ENCODE peak calls at places on chromosomes 11 and 22, in five cellular contexts. H is H9, U is cardiac muscle cell, I is HCT116, W is HAP-1. E is an unnamed sample.

GRCh38 chr11:114172871-114173444 is 113.4 kb downstream of the ZBTB16 start:
- DNase-seq in I (no peak), H (no peak), W (no peak), U (peak; percentile 51), E (no peak)

GRCh38 chr22:42330953-42331525 is 60.6 kb upstream of the TCF20 start:
- DNase-seq in U (no peak), W (no peak), I (no peak), H (no peak), E (peak; percentile 21)

GRCh38 chr11:76790251-76790650 is 7.1 kb downstream of the TSKU start:
- DNase-seq in W (no peak), H (no peak), U (no peak), I (no peak), E (no peak)

GRCh38 chr22:46595545-46595944 is 24.6 kb upstream of the GRAMD4 start:
- DNase-seq in U (no peak), I (no peak), W (no peak), H (no peak), E (no peak)

GRCh38 chr11:75733346-75734107 is 15.9 kb downstream of the MOGAT2 start:
- DNase-seq in I (no peak), U (no peak), W (no peak), H (no peak), E (no peak)

GRCh38 chr11:68003846-68004550 is at the start of gene UNC93B1:
- DNase-seq in H (peak; percentile 85), I (peak; percentile 67), U (peak; percentile 76), W (peak; percentile 76), E (no peak)

GRCh38 chr11:130601141-130601540 is 152.7 kb downstream of the ADAMTS15 start:
- DNase-seq in W (no peak), U (peak; percentile 58), I (no peak), H (peak; percentile 53), E (no peak)

GRCh38 chr11:43944761-43945311 is 2.4 kb downstream of the C11orf96 start:
- DNase-seq in W (no peak), U (peak; percentile 44), H (peak; percentile 81), I (no peak), E (peak; percentile 17)

GRCh38 chr22:25482868-25483639 is 81.4 kb upstream of the GRK3 start:
- DNase-seq in I (no peak), H (no peak), W (no peak), U (no peak), E (peak; percentile 28)

GRCh38 chr11:104152941-104153340 is 11.0 kb downstream of the PDGFD start:
- DNase-seq in I (no peak), H (no peak), U (no peak), W (no peak), E (no peak)

GRCh38 chr11:8055111-8055835 is 25.7 kb upstream of the TUB start:
- DNase-seq in U (no peak), I (no peak), H (peak; percentile 59), W (no peak), E (no peak)

GRCh38 chr11:68832476-68833176 is 9.1 kb downstream of the CPT1A start:
- DNase-seq in H (no peak), I (no peak), U (no peak), W (no peak), E (no peak)

GRCh38 chr22:24503137-24503850 is 8.2 kb downstream of the UPB1 start:
- DNase-seq in U (peak; percentile 63), H (peak; percentile 71), I (peak; percentile 34), W (no peak), E (no peak)

GRCh38 chr11:123590296-123590912 is 64.0 kb downstream of the SCN3B start:
- DNase-seq in H (no peak), U (no peak), I (peak; percentile 23), W (no peak), E (no peak)

GRCh38 chr11:42651654-42652053 is 660.1 kb upstream of the API5 start:
- DNase-seq in I (no peak), W (no peak), U (no peak), H (no peak), E (no peak)

GRCh38 chr11:808427-809286 is 1.1 kb upstream of the RPLP2 start:
- DNase-seq in H (no peak), W (no peak), U (no peak), I (no peak), E (no peak)

GRCh38 chr11:95596011-95596489 is 193.5 kb downstream of the FAM76B start:
- DNase-seq in U (peak; percentile 22), W (no peak), I (no peak), H (no peak), E (no peak)

GRCh38 chr11:119284344-119285157 is 32.4 kb downstream of the MCAM start:
- DNase-seq in U (peak; percentile 55), W (peak; percentile 57), H (no peak), I (peak; percentile 32), E (no peak)

GRCh38 chr22:37058917-37059701 is 7.6 kb downstream of the KCTD17 start:
- DNase-seq in I (no peak), W (no peak), U (no peak), H (no peak), E (no peak)

GRCh38 chr11:119188067-119188466 is 2.8 kb downstream of the NHERF4 start:
- DNase-seq in I (no peak), H (no peak), W (no peak), U (no peak), E (no peak)

GRCh38 chr11:25953015-25953414 is 378.9 kb upstream of the ANO3 start:
- DNase-seq in W (no peak), I (no peak), U (no peak), H (no peak), E (no peak)

GRCh38 chr11:206002-206384 is 1.2 kb downstream of the BET1L start:
- DNase-seq in H (no peak), I (no peak), W (no peak), U (no peak), E (no peak)

GRCh38 chr11:65920035-65920802 is 993 bp downstream of the DRAP1 start:
- DNase-seq in H (no peak), U (no peak), W (no peak), I (no peak), E (no peak)